ENCODE peak calls at places on chromosomes 16 and 17, in six cellular contexts. N, U, L, Y, I and Z are unnamed samples.

GRCh38 chr17:52681486-52681885 is 523.0 kb upstream of the CA10 start:
- DNase-seq in N (no peak), U (no peak), L (no peak), Y (no peak), I (no peak), Z (no peak)

GRCh38 chr17:74386397-74386796 is 19.1 kb downstream of the GPR142 start:
- DNase-seq in N (peak), U (no peak), L (no peak), Y (no peak), I (no peak), Z (no peak)

GRCh38 chr17:66509913-66510312 is 207.5 kb downstream of the PRKCA start:
- DNase-seq in N (no peak), U (no peak), L (no peak), Y (no peak), I (no peak), Z (no peak)

GRCh38 chr17:62869885-62870580 is 61.9 kb upstream of the MARCHF10 start:
- DNase-seq in N (peak), U (no peak), L (no peak), Y (peak), I (no peak), Z (no peak)

GRCh38 chr17:12089809-12090384 is 69.2 kb downstream of the MAP2K4 start:
- DNase-seq in N (peak), U (no peak), L (no peak), Y (peak), I (no peak), Z (no peak)

GRCh38 chr17:51250314-51250840 is 9.5 kb downstream of the MBTD1 start:
- DNase-seq in N (no peak), U (no peak), L (no peak), Y (no peak), I (no peak), Z (no peak)

GRCh38 chr17:16872351-16872751 is 99.6 kb downstream of the TNFRSF13B start:
- DNase-seq in N (peak), U (no peak), L (no peak), Y (no peak), I (peak), Z (no peak)

GRCh38 chr16:56195151-56195550 is 3.9 kb downstream of the GNAO1 start:
- DNase-seq in N (peak), U (no peak), L (no peak), Y (no peak), I (no peak), Z (no peak)

DNA sequence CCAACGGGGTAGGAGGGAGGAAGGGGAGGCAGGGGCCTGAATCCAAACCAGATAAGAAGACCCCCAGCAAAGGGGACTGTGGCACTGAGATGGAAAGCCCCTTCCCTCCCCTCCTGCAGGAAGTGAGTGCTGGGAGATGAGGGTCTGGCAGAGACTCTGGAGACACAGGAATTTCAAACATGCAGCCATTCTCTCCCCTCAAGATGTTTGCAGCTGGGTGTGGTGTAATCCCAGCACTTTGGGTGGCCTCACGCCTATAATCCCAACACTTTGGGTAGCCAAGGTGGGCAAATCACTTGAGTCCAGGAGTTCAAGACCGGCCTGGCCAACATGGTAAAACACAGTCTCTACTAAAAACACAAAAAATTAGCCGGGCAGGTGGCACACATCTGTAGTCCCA is 33.9 kb upstream of the FAAP100 start:
- DNase-seq in N (no peak), U (no peak), L (no peak), Y (no peak), I (no peak), Z (no peak)
- TF ChIP-seq CTCF in N (no peak), U (no peak), L (no peak), Y (no peak), I (no peak), Z (no peak)

DNA sequence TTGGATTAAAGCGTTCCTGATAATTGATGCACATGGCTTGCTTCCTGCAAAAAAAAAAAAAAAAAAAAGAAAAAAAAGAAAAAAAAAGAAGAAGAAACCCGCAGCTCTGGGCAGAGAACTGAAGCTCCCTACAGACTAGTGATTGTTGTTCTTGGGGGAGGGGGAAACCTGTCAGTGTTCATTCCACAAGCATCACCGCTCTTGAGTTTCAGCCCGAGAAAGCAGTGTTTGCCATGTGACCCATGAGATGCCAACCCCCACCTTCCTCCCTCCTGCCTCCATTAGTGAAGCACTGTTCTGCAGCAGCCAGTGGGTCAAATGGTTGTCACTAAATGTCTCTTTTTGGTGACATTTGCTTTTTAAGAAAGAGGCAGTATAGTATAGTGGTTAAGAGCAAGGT is 1.7 kb downstream of the USP43 start:
- DNase-seq in N (peak), U (no peak), L (no peak), Y (no peak), I (no peak), Z (no peak)
- TF ChIP-seq CTCF in N (no peak), U (no peak), L (no peak), Y (no peak), I (no peak), Z (no peak)

DNA sequence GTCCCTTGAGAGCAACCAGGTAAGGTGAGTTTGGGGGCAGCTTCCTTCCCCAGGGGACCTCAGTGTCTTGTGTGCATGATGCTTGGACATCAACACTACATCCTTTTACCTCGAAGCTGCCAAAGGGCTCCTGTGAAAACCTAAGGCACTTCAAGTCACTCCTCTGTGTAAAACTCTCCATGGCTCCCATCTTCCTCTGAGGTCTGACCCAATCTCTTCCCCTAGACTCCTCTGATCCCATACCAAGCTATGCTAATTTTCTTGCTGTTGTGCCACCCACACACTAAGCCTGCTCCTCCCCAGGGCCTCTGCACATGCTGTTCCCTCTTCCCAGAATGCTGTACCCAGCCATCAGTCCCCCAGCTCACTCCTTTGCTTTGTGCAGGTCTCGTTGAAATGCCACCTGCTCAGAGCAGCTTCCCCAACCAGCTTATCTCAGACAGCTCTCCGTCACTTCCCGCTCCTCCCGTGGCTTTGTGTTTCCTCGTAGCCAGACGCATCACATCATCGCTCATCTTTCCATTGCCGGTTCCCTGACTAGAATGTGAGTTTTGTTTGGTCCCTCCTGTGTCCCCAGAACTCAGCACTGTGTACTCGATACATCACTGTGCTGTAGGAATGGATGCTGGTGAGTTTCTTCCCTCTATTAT is 78.4 kb downstream of the CNGB1 start:
- DNase-seq in N (peak), U (no peak), L (no peak), Y (peak), I (no peak), Z (no peak)
- TF ChIP-seq CTCF in N (no peak), U (no peak), L (no peak), Y (no peak), I (no peak), Z (no peak)

GRCh38 chr16:15466886-15467781 is 32.7 kb downstream of the BMERB1 start:
- DNase-seq in N (no peak), U (no peak), L (no peak), Y (no peak), I (no peak), Z (no peak)
- TF ChIP-seq CTCF in N (no peak), U (peak), L (peak), Y (peak), I (peak), Z (no peak)